ENCODE peak calls at places on chromosomes 11 and 22, in five cellular contexts. J is HCT116, H is HepG2, K is GM12878, P is SK-N-SH. D is an unnamed sample.

GRCh38 chr11:33461319-33461718 is 204.1 kb downstream of the HIPK3 start:
- DNase-seq in J (no peak), H (no peak), K (no peak), P (no peak), D (no peak)

GRCh38 chr11:26551186-26551801 is 20.8 kb downstream of the MUC15 start:
- DNase-seq in J (no peak), H (no peak), K (no peak), P (no peak), D (no peak)

GRCh38 chr11:70611890-70612289 is 213.6 kb downstream of the CTTN start:
- DNase-seq in J (no peak), H (no peak), K (no peak), P (no peak), D (no peak)

GRCh38 chr11:128694618-128695481 is 978 bp downstream of the FLI1 start:
- DNase-seq in J (no peak), H (no peak), K (no peak), P (peak), D (no peak)

GRCh38 chr22:40922484-40923303 is 28.5 kb upstream of the RBX1 start:
- DNase-seq in J (peak), H (peak), K (peak), P (peak), D (peak)

GRCh38 chr11:47330002-47330911 is 22.2 kb downstream of the MYBPC3 start:
- DNase-seq in J (no peak), H (no peak), K (no peak), P (peak), D (peak)

GRCh38 chr11:77747381-77747969 is 73.0 kb downstream of the RSF1 start:
- DNase-seq in J (no peak), H (no peak), K (no peak), P (no peak), D (no peak)

GRCh38 chr22:39669432-39669831 is 98.9 kb downstream of the CACNA1I start:
- DNase-seq in J (no peak), H (no peak), K (no peak), P (no peak), D (no peak)

GRCh38 chr11:132158696-132159095 is 788.3 kb downstream of the NTM start:
- DNase-seq in J (no peak), H (no peak), K (no peak), P (peak), D (no peak)

GRCh38 chr11:62573006-62573591 is 592 bp downstream of the EEF1G start:
- DNase-seq in J (no peak), H (no peak), K (no peak), P (peak), D (peak)

GRCh38 chr11:20131744-20132666 is 28.3 kb downstream of the DBX1 start:
- DNase-seq in J (no peak), H (peak), K (no peak), P (peak), D (peak)

GRCh38 chr11:83070878-83071640 is 638 bp downstream of the RAB30 start:
- DNase-seq in J (no peak), H (no peak), K (no peak), P (peak), D (no peak)

GRCh38 chr11:2555376-2555775 is 110.6 kb downstream of the KCNQ1 start:
- DNase-seq in J (no peak), H (no peak), K (no peak), P (no peak), D (no peak)

GRCh38 chr11:128125723-128126122 is 461.6 kb downstream of the ETS1 start:
- DNase-seq in J (no peak), H (no peak), K (no peak), P (no peak), D (no peak)

GRCh38 chr11:84824624-84825023 is 802.5 kb downstream of the DLG2 start:
- DNase-seq in J (no peak), H (no peak), K (no peak), P (no peak), D (peak)

GRCh38 chr11:44537679-44538078 is 27.8 kb upstream of the CD82 start:
- DNase-seq in J (no peak), H (no peak), K (no peak), P (peak), D (no peak)

GRCh38 chr11:83007909-83008580 is 63.7 kb downstream of the RAB30 start:
- DNase-seq in J (no peak), H (peak), K (no peak), P (peak), D (no peak)

GRCh38 chr11:78079232-78080083 is at the start of gene NDUFC2:
- DNase-seq in J (peak), H (peak), K (peak), P (peak), D (peak)

GRCh38 chr11:102513869-102514268 is 16.7 kb downstream of the MMP7 start:
- DNase-seq in J (no peak), H (no peak), K (no peak), P (no peak), D (no peak)

GRCh38 chr22:42697542-42698013 is 23.1 kb downstream of the A4GALT start:
- DNase-seq in J (peak), H (peak), K (no peak), P (no peak), D (no peak)

GRCh38 chr11:118442903-118443589 is 6.8 kb downstream of the KMT2A start:
- DNase-seq in J (no peak), H (no peak), K (no peak), P (no peak), D (no peak)

GRCh38 chr11:85709983-85710382 is 24.0 kb upstream of the CCDC89 start:
- DNase-seq in J (no peak), H (no peak), K (no peak), P (no peak), D (no peak)

GRCh38 chr11:74683941-74684481 is 47.2 kb downstream of the CHRDL2 start:
- DNase-seq in J (no peak), H (no peak), K (no peak), P (no peak), D (no peak)

GRCh38 chr22:19576460-19577421 is 52.5 kb upstream of the CLDN5 start:
- DNase-seq in J (no peak), H (no peak), K (no peak), P (peak), D (no peak)

GRCh38 chr11:119697882-119698281 is 31.1 kb downstream of the NECTIN1 start:
- DNase-seq in J (no peak), H (no peak), K (no peak), P (no peak), D (no peak)

GRCh38 chr11:45102361-45102809 is 44.1 kb upstream of the PRDM11 start:
- DNase-seq in J (no peak), H (no peak), K (no peak), P (no peak), D (no peak)

GRCh38 chr11:9759519-9760179 is 95.8 kb downstream of the SWAP70 start:
- DNase-seq in J (peak), H (peak), K (peak), P (peak), D (peak)

GRCh38 chr11:46389450-46390330 is 1.9 kb downstream of the CHRM4 start:
- DNase-seq in J (peak), H (peak), K (no peak), P (peak), D (peak)

GRCh38 chr11:35403765-35404396 is 15.5 kb downstream of the SLC1A2 start:
- DNase-seq in J (no peak), H (no peak), K (no peak), P (no peak), D (peak)

GRCh38 chr11:64455436-64456261 is 96.7 kb downstream of the RPS6KA4 start:
- DNase-seq in J (no peak), H (no peak), K (no peak), P (no peak), D (no peak)

GRCh38 chr11:2202071-2202899 is 30.7 kb upstream of the TH start:
- DNase-seq in J (no peak), H (no peak), K (no peak), P (peak), D (peak)

GRCh38 chr11:67303132-67303988 is at the start of gene SSH3:
- DNase-seq in J (peak), H (peak), K (no peak), P (peak), D (peak)

DNA sequence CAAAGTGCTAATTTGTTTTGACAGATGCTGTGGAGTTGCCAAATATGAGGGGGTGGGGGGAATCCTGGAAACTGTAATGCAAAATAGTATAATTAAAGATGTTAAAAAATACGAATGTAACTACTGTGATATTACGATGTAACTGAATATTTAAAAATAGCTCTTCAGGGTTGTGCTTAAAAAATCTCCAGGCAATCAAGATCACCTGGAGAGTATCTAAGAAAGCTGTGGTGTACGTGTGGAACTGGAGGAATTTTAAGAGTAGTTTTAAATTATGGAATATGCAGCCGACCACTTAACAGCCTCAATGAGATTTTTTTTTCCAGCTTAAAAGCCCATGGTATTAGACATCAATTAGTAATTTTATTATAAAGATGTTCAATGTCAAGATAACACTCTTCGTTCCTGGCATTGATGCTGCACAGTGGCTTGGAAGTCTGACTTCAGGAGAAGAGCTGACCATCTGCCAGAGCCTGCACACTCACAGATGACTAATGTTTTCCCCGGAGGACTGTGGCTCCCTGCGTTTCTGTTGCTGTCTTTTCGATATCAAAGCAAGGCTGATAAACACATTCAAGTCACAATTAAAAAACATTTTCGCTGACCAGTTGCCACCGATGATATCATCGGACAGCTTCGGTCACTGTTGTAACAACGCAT is 122.0 kb upstream of the RCN1 start:
- DNase-seq in J (no peak), H (no peak), K (no peak), P (peak), D (no peak)
- TF ChIP-seq JUND in J (no peak), H (no peak), K (no peak), P (peak), D (no peak)

GRCh38 chr11:69562302-69562701 is 78.7 kb upstream of the CCND1 start:
- DNase-seq in J (no peak), H (no peak), K (no peak), P (no peak), D (no peak)

GRCh38 chr11:69560141-69560790 is 78.8 kb downstream of the LINC01488 start:
- DNase-seq in J (no peak), H (no peak), K (no peak), P (no peak), D (no peak)

GRCh38 chr11:69563306-69563705 is 77.7 kb upstream of the CCND1 start:
- DNase-seq in J (no peak), H (no peak), K (no peak), P (no peak), D (no peak)

GRCh38 chr11:69563946-69564780 is 76.8 kb upstream of the CCND1 start:
- DNase-seq in J (no peak), H (peak), K (no peak), P (no peak), D (peak)

GRCh38 chr11:69562816-69563215 is 78.1 kb upstream of the CCND1 start:
- DNase-seq in J (no peak), H (no peak), K (no peak), P (no peak), D (no peak)
- TF ChIP-seq JUND in J (no peak), H (no peak), K (no peak), P (no peak), D (no peak)

DNA sequence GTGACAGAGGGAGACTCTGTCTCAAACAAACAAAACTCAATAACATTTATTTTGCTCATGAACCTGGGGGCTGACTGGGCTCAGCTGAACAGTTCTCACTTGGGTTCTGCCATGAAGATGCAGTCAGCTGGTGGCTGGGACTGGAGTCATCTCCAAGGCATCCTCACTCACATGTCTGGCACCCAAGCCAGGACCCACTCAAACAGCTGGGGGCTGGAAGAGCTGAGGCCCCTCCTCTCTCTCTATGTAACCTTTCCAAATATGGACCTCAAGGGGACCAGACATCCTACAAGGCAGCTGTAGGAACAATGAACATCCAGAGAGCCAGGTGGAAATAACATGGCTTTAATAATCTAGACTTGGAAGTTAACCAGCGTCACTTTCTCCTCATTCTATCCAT is 16.8 kb downstream of the HSPA8 start:
- DNase-seq in J (no peak), H (no peak), K (no peak), P (no peak), D (no peak)
- TF ChIP-seq JUND in J (no peak), H (no peak), K (no peak), P (no peak), D (no peak)

GRCh38 chr11:109728056-109728455 is 306.1 kb downstream of the C11orf87 start:
- DNase-seq in J (peak), H (peak), K (no peak), P (no peak), D (no peak)
- TF ChIP-seq JUND in J (peak), H (no peak), K (no peak), P (no peak), D (no peak)

GRCh38 chr11:12981879-12982531 is 27.1 kb upstream of the RASSF10 start:
- DNase-seq in J (no peak), H (peak), K (no peak), P (no peak), D (no peak)

GRCh38 chr11:12979928-12980689 is 29.0 kb upstream of the RASSF10 start:
- DNase-seq in J (no peak), H (peak), K (no peak), P (no peak), D (no peak)

GRCh38 chr11:12986194-12986898 is 22.8 kb upstream of the RASSF10 start:
- DNase-seq in J (no peak), H (no peak), K (no peak), P (no peak), D (no peak)

GRCh38 chr11:12983331-12983730 is 25.8 kb upstream of the RASSF10 start:
- DNase-seq in J (no peak), H (peak), K (no peak), P (no peak), D (no peak)
- TF ChIP-seq JUND in J (no peak), H (no peak), K (no peak), P (no peak), D (no peak)

GRCh38 chr11:134740590-134741342 is 328.7 kb upstream of the B3GAT1 start:
- DNase-seq in J (no peak), H (no peak), K (no peak), P (no peak), D (no peak)

GRCh38 chr11:134743809-134744195 is 331.8 kb upstream of the B3GAT1 start:
- DNase-seq in J (no peak), H (no peak), K (no peak), P (no peak), D (no peak)

GRCh38 chr11:134742956-134743808 is 331.1 kb upstream of the B3GAT1 start:
- DNase-seq in J (no peak), H (peak), K (no peak), P (no peak), D (no peak)

GRCh38 chr11:134742228-134742612 is 330.2 kb upstream of the B3GAT1 start:
- DNase-seq in J (no peak), H (peak), K (no peak), P (no peak), D (no peak)

GRCh38 chr11:134741453-134742227 is 329.6 kb upstream of the B3GAT1 start:
- DNase-seq in J (no peak), H (peak), K (no peak), P (no peak), D (no peak)
- TF ChIP-seq JUND in J (no peak), H (no peak), K (no peak), P (no peak), D (no peak)

GRCh38 chr22:29224121-29224858 is 18.6 kb downstream of the EMID1 start:
- DNase-seq in J (no peak), H (no peak), K (no peak), P (peak), D (no peak)
- TF ChIP-seq JUND in J (no peak), H (no peak), K (no peak), P (no peak), D (no peak)

GRCh38 chr11:14454861-14455632 is 44.6 kb downstream of the COPB1 start:
- DNase-seq in J (no peak), H (peak), K (no peak), P (peak), D (no peak)
- TF ChIP-seq JUND in J (no peak), H (no peak), K (no peak), P (no peak), D (no peak)

GRCh38 chr22:27099896-27100295 is 442.5 kb downstream of the MIAT start:
- DNase-seq in J (no peak), H (no peak), K (no peak), P (no peak), D (no peak)

GRCh38 chr22:27101288-27101687 is 443.9 kb downstream of the MIAT start:
- DNase-seq in J (no peak), H (no peak), K (no peak), P (no peak), D (no peak)

GRCh38 chr22:27100323-27100722 is 442.9 kb downstream of the MIAT start:
- DNase-seq in J (no peak), H (no peak), K (no peak), P (no peak), D (no peak)

GRCh38 chr22:27097933-27098332 is 440.5 kb downstream of the MIAT start:
- DNase-seq in J (no peak), H (no peak), K (no peak), P (no peak), D (no peak)

GRCh38 chr22:27100789-27101188 is 443.4 kb downstream of the MIAT start:
- DNase-seq in J (no peak), H (no peak), K (no peak), P (peak), D (no peak)
- TF ChIP-seq JUND in J (no peak), H (no peak), K (no peak), P (no peak), D (no peak)

GRCh38 chr11:14300661-14301304 is 58.2 kb downstream of the RRAS2 start:
- DNase-seq in J (peak), H (peak), K (no peak), P (peak), D (peak)
- TF ChIP-seq JUND in J (no peak), H (no peak), K (no peak), P (no peak), D (no peak)

D was measured in T47D.